ENCODE peak calls at places on chromosomes 1 and 21, in nine cellular contexts. Q, W, Z, P, E, I, X, D and T are unnamed samples.

GRCh38 chr1:1435094-1435903 is at the start of gene VWA1:
- DNase-seq in Q (peak; percentile 68), W (peak; percentile 77), Z (peak; percentile 71), P (peak; percentile 70), E (peak; percentile 58), I (peak; percentile 24), X (peak; percentile 48), D (peak; percentile 86), T (no peak)

GRCh38 chr21:45617021-45617930 is 26.2 kb upstream of the PCBP3 start:
- DNase-seq in Q (no peak), W (no peak), Z (no peak), P (no peak), E (no peak), I (no peak), X (no peak), D (no peak), T (no peak)

GRCh38 chr1:205041121-205041758 is 1.8 kb upstream of the CNTN2 start:
- DNase-seq in Q (no peak), W (no peak), Z (no peak), P (no peak), E (no peak), I (no peak), X (no peak), D (no peak), T (no peak)

GRCh38 chr1:204780682-204781081 is 90.0 kb upstream of the NFASC start:
- DNase-seq in Q (no peak), W (no peak), Z (peak; percentile 5), P (no peak), E (no peak), I (no peak), X (no peak), D (no peak), T (no peak)

GRCh38 chr1:208154679-208155078 is 89.5 kb downstream of the PLXNA2 start:
- DNase-seq in Q (peak; percentile 74), W (no peak), Z (peak; percentile 45), P (no peak), E (no peak), I (no peak), X (no peak), D (no peak), T (no peak)

GRCh38 chr21:34892196-34892595 is 156.9 kb downstream of the RUNX1 start:
- DNase-seq in Q (no peak), W (no peak), Z (peak; percentile 65), P (no peak), E (peak; percentile 45), I (no peak), X (no peak), D (no peak), T (no peak)

GRCh38 chr1:235758931-235759330 is 107.8 kb downstream of the LYST start:
- DNase-seq in Q (no peak), W (no peak), Z (no peak), P (peak; percentile 34), E (no peak), I (no peak), X (no peak), D (no peak), T (no peak)

GRCh38 chr1:159015440-159015909 is 5.8 kb downstream of the IFI16 start:
- DNase-seq in Q (peak; percentile 75), W (peak; percentile 74), Z (peak; percentile 86), P (peak; percentile 92), E (peak; percentile 94), I (peak; percentile 16), X (peak; percentile 65), D (peak; percentile 62), T (no peak)

GRCh38 chr1:147264158-147264768 is 21.8 kb downstream of the CHD1L start:
- DNase-seq in Q (no peak), W (no peak), Z (peak; percentile 79), P (peak; percentile 34), E (peak; percentile 82), I (no peak), X (no peak), D (no peak), T (no peak)

GRCh38 chr1:204075116-204075636 is 2.3 kb downstream of the SOX13 start:
- DNase-seq in Q (peak; percentile 50), W (no peak), Z (no peak), P (peak; percentile 39), E (no peak), I (no peak), X (no peak), D (peak; percentile 71), T (no peak)

GRCh38 chr1:8409107-8409506 is 91.2 kb downstream of the SLC45A1 start:
- DNase-seq in Q (peak; percentile 42), W (no peak), Z (peak; percentile 69), P (peak; percentile 91), E (peak; percentile 81), I (no peak), X (peak; percentile 43), D (no peak), T (no peak)

GRCh38 chr1:35763211-35763610 is 6.6 kb downstream of the CLSPN start:
- DNase-seq in Q (no peak), W (no peak), Z (no peak), P (peak; percentile 75), E (peak; percentile 3), I (no peak), X (no peak), D (no peak), T (no peak)
- TF ChIP-seq CTCF in Q (no peak), W (no peak), Z (no peak), P (no peak), E (no peak), I (no peak), X (no peak), D (no peak), T (no peak)

DNA sequence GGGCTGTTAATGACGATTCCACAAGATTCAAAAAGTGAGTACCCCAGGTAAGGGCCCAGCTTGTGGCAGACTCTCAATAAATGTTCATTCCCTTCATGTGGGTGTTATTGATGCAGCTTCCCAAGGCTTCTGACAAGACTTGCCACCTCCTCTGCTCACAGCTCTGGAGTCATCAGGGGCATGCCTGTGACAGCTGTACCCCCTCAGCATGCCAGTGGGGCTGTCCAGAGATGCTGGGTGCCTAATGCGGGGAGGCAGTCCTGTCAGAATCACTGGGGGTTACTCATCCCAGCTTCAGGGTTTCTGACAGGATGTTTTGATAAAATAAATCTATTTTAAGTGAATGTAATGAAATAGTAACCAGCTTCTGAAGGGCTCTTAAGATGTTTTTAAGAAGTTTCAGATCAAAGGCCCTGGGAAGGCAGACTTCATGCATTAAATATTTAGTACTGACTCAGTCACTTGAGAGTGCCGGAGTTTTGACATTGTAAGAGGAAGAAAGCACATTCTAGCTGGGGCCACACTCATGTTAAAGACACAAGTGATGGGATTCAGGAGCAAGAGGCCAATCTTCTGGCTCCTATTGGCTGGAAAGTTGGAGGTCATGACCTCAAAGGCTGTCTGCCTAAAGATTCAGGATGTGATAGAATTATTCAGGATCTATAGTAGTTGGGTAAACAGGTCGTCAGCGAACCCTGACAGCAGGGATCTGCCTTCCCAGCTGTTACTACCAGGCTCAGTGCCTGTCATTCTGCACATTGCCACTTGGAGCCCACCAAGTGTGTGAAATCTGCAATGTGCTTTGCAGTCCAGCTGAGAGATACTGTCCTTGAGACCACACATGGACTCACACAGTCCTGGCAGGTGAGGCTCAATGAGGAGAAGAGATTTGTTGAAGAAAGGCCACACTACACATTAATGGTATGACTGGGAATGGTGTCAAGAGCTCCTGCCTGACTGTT is 239.6 kb upstream of the BEND5 start:
- DNase-seq in Q (no peak), W (no peak), Z (peak; percentile 61), P (no peak), E (no peak), I (no peak), X (no peak), D (no peak), T (no peak)
- TF ChIP-seq CTCF in Q (no peak), W (no peak), Z (no peak), P (no peak), E (no peak), I (no peak), X (no peak), D (no peak), T (no peak)

GRCh38 chr1:172818841-172819527 is 160.1 kb downstream of the FASLG start:
- DNase-seq in Q (peak; percentile 29), W (no peak), Z (peak; percentile 63), P (no peak), E (no peak), I (no peak), X (no peak), D (no peak), T (no peak)
- TF ChIP-seq CTCF in Q (no peak), W (no peak), Z (no peak), P (no peak), E (no peak), I (no peak), X (no peak), D (no peak), T (no peak)

DNA sequence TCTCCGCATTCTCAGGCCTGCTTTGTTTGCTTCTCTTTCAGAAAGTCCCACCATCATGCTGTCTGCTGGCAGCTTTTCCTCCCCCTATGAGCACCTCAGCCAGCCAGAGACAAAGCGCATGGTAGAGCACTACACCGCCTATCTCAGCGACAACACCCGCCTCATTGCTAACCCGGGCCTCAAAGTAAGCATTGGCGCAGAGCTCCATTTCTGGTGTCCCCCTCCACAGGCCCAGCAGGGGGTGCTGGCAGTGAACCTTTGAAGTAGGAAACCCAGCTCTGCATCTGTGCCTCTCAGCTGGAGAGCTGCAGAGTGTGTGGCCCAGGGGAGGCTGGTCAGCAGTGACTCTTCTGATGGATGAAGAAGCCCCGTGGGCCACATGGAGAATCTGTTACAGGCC is 81.2 kb upstream of the RAVER2 start:
- DNase-seq in Q (peak; percentile 7), W (no peak), Z (peak; percentile 11), P (no peak), E (peak; percentile 7), I (no peak), X (peak; percentile 24), D (no peak), T (no peak)
- TF ChIP-seq CTCF in Q (no peak), W (no peak), Z (no peak), P (peak; percentile 33), E (no peak), I (no peak), X (no peak), D (no peak), T (peak; percentile 33)

DNA sequence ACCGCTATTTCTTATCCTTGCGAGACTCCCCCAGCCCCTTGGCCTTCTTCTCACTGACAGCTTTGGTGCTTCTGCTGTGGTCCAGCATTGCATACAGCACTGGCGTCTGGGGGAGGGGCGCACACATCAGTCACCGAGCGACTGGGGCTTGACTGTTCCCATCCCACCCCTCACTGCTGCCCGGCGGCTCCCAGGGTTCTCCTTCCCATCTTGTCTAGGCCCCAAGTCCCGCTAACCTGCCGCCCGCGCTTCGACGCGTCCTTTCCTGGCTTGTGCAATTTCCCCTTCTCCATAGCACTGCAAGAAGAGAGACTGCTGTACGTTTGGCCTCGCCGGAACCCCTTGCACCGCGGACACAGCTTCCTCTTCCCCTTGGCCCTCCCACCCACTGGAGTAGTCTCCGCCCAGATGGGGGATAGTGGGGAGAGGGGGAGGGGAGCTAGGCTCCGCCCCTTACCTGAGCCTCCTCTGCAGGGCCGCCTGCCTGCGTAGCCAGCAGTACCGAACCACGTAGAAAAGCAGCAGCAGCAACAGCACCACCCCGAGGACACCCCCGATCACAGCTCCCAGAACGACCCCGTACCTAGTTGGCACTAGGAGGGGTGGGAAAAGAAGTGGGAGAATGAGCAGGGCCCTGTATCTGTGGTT is 3.8 kb downstream of the MPZ start:
- DNase-seq in Q (peak; percentile 91), W (peak; percentile 77), Z (peak; percentile 47), P (peak; percentile 54), E (peak; percentile 21), I (peak; percentile 73), X (no peak), D (peak; percentile 83), T (peak; percentile 81)
- TF ChIP-seq CTCF in Q (peak; percentile 13), W (no peak), Z (no peak), P (peak; percentile 16), E (no peak), I (peak; percentile 54), X (no peak), D (no peak), T (peak; percentile 53)